ENCODE peak calls at places on chromosomes 5 and 9, in six cellular contexts. S is tibial nerve, I is tibial artery, M is neural progenitor cell, C is HCT116, U is spleen. D is an unnamed sample. For H3K36me3, the result is how much of the 10 kb centered on the place peaks cover.

GRCh38 chr9:105883847-105884246 is 189.5 kb downstream of the TMEM38B start:
- DNase-seq in I (no peak), S (no peak), U (no peak), M (no peak), C (no peak), D (no peak)

GRCh38 chr9:131954299-131954698 is 125.4 kb downstream of the MED27 start:
- DNase-seq in U (no peak), I (no peak), S (no peak), C (peak), M (peak), D (no peak)

GRCh38 chr5:102262688-102263087 is 33.4 kb downstream of the SLCO4C1 start:
- DNase-seq in I (no peak), S (no peak), U (no peak), C (no peak), M (no peak), D (no peak)

GRCh38 chr5:177479774-177480173 is 6.3 kb upstream of the DBN1 start:
- DNase-seq in M (no peak), U (no peak), I (no peak), C (no peak), S (no peak), D (no peak)

GRCh38 chr9:136312436-136312835 is 8.5 kb upstream of the CCDC187 start:
- DNase-seq in I (no peak), C (no peak), M (peak), S (no peak), U (no peak), D (no peak)

GRCh38 chr9:121192518-121192917 is 9.2 kb downstream of the RAB14 start:
- DNase-seq in U (no peak), M (no peak), I (no peak), C (no peak), S (no peak), D (no peak)

GRCh38 chr9:132949709-132950108 is 5.3 kb upstream of the TSC1 start:
- DNase-seq in I (no peak), C (no peak), U (no peak), M (no peak), S (no peak), D (no peak)

GRCh38 chr5:159851053-159851452 is 65.2 kb upstream of the ADRA1B start:
- DNase-seq in S (no peak), I (no peak), U (no peak), M (no peak), C (no peak), D (no peak)

GRCh38 chr5:73437126-73438047 is 11.2 kb downstream of the FOXD1 start:
- DNase-seq in C (peak), S (no peak), U (no peak), M (peak), I (no peak), D (peak)

GRCh38 chr9:38681747-38682227 is 38.1 kb downstream of the FAM240B start:
- DNase-seq in C (no peak), M (no peak), U (no peak), I (no peak), S (no peak), D (peak)

GRCh38 chr9:92614763-92615441 is 55.0 kb downstream of the IPPK start:
- DNase-seq in I (no peak), S (no peak), M (no peak), C (no peak), U (no peak), D (no peak)
- H3K36me3 ChIP-seq in I (under half), S (half or more), M (under half), C (under half), U (half or more), D (under half)

DNA sequence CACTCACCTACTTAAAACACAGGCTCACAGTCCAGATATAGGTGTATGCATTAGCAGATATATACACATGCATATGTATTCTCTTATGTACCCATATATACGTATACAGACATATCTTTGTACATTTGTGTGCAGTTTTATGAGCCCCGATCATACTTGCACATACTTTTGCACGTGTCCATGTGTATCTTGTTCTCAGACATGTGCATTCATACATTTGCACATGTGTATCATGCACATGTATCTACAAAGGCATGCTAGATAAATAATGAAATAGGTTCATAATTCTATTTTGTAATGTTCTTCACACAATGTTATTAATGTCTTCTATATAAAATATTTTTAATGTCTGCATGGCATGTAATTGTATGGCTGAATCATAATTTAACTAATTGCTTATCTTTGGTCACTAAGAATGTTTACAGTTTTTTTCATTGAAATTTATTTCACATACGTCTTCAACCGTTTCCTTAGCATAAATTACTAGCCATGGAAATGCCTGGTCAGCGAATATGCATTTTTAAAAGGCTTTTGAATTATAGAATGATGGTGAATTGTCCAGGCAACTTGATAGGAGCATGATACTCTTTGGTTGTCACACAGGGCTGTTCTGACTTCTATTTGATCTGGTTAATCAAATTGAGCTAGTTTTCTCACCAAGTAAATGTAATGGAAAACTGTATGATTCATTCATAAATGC is 2.6 kb downstream of the NDFIP1 start:
- DNase-seq in S (no peak), C (no peak), I (no peak), M (no peak), U (no peak), D (no peak)
- H3K4me3 ChIP-seq in S (no peak), C (no peak), I (peak), M (no peak), U (no peak), D (no peak)

GRCh38 chr5:112186401-112186990 is 232.6 kb downstream of the EPB41L4A start:
- DNase-seq in S (no peak), U (no peak), I (no peak), M (peak), C (peak), D (no peak)
- TF ChIP-seq CTCF in S (peak), U (no peak), I (peak), M (peak), C (peak), D (peak)

GRCh38 chr9:36901528-36901927 is 132.5 kb downstream of the PAX5 start:
- DNase-seq in C (no peak), U (no peak), M (no peak), I (no peak), S (no peak), D (no peak)

GRCh38 chr9:36905101-36906066 is 128.7 kb downstream of the PAX5 start:
- DNase-seq in M (peak), C (no peak), U (no peak), S (no peak), I (no peak), D (no peak)

GRCh38 chr9:36902861-36903524 is 131.1 kb downstream of the PAX5 start:
- DNase-seq in M (no peak), I (no peak), C (no peak), S (no peak), U (no peak), D (no peak)

GRCh38 chr9:36902063-36902735 is 131.9 kb downstream of the PAX5 start:
- DNase-seq in M (no peak), S (no peak), I (no peak), U (no peak), C (no peak), D (no peak)

DNA sequence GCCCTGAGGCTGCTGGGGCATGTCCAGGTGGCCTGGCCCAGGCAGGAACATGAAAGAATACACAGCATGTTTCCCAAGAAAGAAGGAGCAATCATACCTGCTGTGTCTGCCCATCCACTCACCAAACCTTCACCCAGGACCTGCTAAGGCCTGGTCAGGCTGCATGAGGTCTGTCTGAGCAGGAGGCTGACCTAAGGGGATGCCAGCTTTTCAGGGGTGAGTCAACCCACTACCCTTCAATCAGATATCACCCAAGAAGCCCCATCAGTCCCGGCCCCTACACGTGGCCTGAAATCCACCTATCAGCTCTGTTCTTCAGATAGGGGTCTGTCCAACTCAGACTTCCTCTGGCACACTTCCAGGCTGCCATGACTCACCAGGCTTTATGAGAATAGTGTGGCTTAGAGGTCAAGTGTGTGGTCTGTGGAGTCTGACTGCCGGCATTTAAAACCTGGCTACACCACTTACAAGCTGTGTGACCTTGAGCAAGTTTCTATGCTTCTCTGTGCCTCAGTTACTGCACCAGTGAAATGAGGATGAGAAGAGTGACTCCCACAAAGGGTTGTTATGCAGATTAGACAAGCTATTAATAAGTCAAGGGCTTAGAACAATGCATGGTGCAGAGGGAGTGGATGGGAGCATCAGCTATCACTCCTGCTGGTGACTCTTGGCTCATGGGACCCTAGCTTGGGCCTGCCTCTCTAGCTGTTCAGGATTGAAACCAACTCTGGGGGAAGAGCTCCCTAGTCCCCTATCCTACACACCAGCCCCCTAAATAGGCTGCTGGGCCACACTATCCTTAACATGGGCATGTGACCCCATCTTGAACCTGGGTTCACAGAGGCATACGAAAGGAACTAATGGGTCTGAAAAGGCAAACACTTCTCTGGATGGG is 130.3 kb downstream of the PAX5 start:
- DNase-seq in M (no peak), I (no peak), C (peak), U (no peak), S (no peak), D (peak)
- H3K36me3 ChIP-seq in M (under half), I (under half), C (under half), U (under half), S (under half), D (under half)

GRCh38 chr9:117720555-117720954 is 16.4 kb downstream of the TLR4 start:
- DNase-seq in M (no peak), U (no peak), C (no peak), I (peak), S (peak), D (no peak)

GRCh38 chr9:117720987-117721386 is 16.8 kb downstream of the TLR4 start:
- DNase-seq in I (no peak), C (no peak), U (no peak), M (no peak), S (no peak), D (no peak)

GRCh38 chr9:117718701-117719100 is 14.5 kb downstream of the TLR4 start:
- DNase-seq in U (no peak), I (no peak), M (no peak), C (no peak), S (no peak), D (no peak)

GRCh38 chr9:117719161-117719560 is 15.0 kb downstream of the TLR4 start:
- DNase-seq in I (no peak), U (no peak), S (no peak), M (no peak), C (no peak), D (no peak)

DNA sequence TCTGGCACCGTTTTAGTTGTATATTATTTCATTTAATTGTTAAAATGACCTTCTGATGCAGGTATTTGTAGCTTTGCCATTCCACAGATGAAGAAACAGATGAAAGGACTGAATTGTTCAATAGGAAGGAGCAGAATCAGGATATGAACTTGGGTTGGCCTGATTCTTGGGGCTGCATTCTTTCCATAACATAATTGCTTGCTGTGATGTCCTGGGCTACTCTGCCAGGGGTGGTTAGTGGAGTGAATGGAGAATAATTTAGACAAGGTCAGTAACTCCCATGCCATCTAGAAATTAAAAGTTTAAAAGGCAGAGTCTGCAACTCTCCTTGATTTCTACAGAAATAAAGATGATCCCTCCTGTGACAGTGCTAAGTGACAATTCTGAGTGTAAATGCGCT is 15.9 kb downstream of the TLR4 start:
- DNase-seq in M (no peak), I (no peak), C (no peak), S (no peak), U (no peak), D (no peak)
- H3K4me3 ChIP-seq in M (no peak), I (no peak), C (no peak), S (no peak), U (no peak), D (no peak)

GRCh38 chr5:2223303-2223702 is 340.6 kb upstream of the IRX4 start:
- DNase-seq in S (no peak), M (no peak), C (no peak), I (no peak), U (no peak), D (no peak)

GRCh38 chr5:2227433-2227832 is 344.7 kb upstream of the IRX4 start:
- DNase-seq in C (no peak), I (no peak), U (no peak), M (no peak), S (no peak), D (no peak)

GRCh38 chr5:2221450-2221849 is 338.7 kb upstream of the IRX4 start:
- DNase-seq in S (no peak), M (no peak), I (no peak), U (no peak), C (no peak), D (no peak)

GRCh38 chr5:2222246-2222645 is 339.5 kb upstream of the IRX4 start:
- DNase-seq in M (no peak), I (no peak), S (no peak), C (no peak), U (no peak), D (no peak)

GRCh38 chr5:2224689-2225088 is 342.0 kb upstream of the IRX4 start:
- DNase-seq in I (no peak), S (no peak), U (no peak), C (no peak), M (no peak), D (no peak)
- TF ChIP-seq CTCF in I (no peak), S (no peak), U (no peak), C (no peak), M (no peak), D (no peak)

GRCh38 chr9:122251351-122251750 is 13.3 kb downstream of the RBM18 start:
- DNase-seq in I (no peak), M (no peak), U (no peak), C (no peak), S (no peak), D (no peak)

GRCh38 chr9:122244349-122244748 is 15.6 kb upstream of the LHX6 start:
- DNase-seq in I (no peak), M (no peak), C (no peak), S (no peak), U (no peak), D (no peak)

GRCh38 chr9:122248448-122248865 is 16.2 kb downstream of the RBM18 start:
- DNase-seq in I (no peak), M (no peak), S (no peak), C (peak), U (no peak), D (no peak)

DNA sequence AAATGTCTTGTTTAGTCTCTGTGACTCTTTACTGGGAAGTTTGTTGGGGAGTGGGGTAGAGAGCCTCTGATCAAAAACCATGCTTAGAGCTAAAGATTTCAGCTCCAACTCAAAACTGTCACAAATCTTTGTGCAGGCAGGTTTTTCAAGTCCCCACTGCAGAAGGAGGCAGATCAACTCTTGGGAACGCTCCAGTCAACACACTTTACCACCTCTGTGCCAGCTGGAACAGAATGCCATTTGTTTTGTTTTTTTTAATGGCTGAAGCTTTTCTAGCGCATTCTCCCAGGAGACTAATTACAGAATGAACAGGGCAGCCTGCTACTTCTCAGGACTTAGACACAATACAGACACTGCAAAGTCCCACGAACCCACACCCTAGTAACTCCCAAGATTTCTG is 17.9 kb upstream of the LHX6 start:
- DNase-seq in I (no peak), C (no peak), U (no peak), M (no peak), S (no peak), D (no peak)
- H3K36me3 ChIP-seq in I (half or more), C (half or more), U (half or more), M (under half), S (half or more), D (under half)